ENCODE peak calls at places on chromosomes 7 and 10, in six cellular contexts. One of them, this sample, is unnamed.
A peak's percentile ranks its signal among the peaks of the same experiment; 100 is the strongest.

GRCh38 chr10:44937201-44938005 is 22.2 kb upstream of the RASSF4 start:
- DNase-seq in H1: no peak
- DNase-seq in ovary: no peak
- DNase-seq in spleen: peak; percentile 58
- DNase-seq in body of pancreas: no peak
- DNase-seq in prostate gland: no peak
- DNase-seq in this sample: no peak

GRCh38 chr10:61760943-61761824 is 98.5 kb downstream of the CABCOCO1 start:
- DNase-seq in H1: no peak
- DNase-seq in ovary: no peak
- DNase-seq in spleen: no peak
- DNase-seq in body of pancreas: no peak
- DNase-seq in prostate gland: no peak
- DNase-seq in this sample: peak; percentile 26

GRCh38 chr10:44696496-44696895 is 214.6 kb upstream of the TMEM72 start:
- DNase-seq in H1: no peak
- DNase-seq in ovary: no peak
- DNase-seq in spleen: no peak
- DNase-seq in body of pancreas: no peak
- DNase-seq in prostate gland: no peak
- DNase-seq in this sample: no peak

GRCh38 chr10:126135177-126135576 is 238.8 kb downstream of the FANK1 start:
- DNase-seq in H1: no peak
- DNase-seq in ovary: no peak
- DNase-seq in spleen: no peak
- DNase-seq in body of pancreas: no peak
- DNase-seq in prostate gland: no peak
- DNase-seq in this sample: no peak

GRCh38 chr7:55081854-55082603 is 63.2 kb downstream of the EGFR start:
- DNase-seq in H1: no peak
- DNase-seq in ovary: no peak
- DNase-seq in spleen: no peak
- DNase-seq in body of pancreas: no peak
- DNase-seq in prostate gland: peak; percentile 49
- DNase-seq in this sample: no peak

GRCh38 chr10:60549686-60550085 is 160.0 kb upstream of the ANK3 start:
- DNase-seq in H1: no peak
- DNase-seq in ovary: no peak
- DNase-seq in spleen: no peak
- DNase-seq in body of pancreas: no peak
- DNase-seq in prostate gland: no peak
- DNase-seq in this sample: no peak

GRCh38 chr10:79127151-79127961 is 58.6 kb downstream of the ZMIZ1 start:
- DNase-seq in H1: peak; percentile 36
- DNase-seq in ovary: peak; percentile 69
- DNase-seq in spleen: no peak
- DNase-seq in body of pancreas: peak; percentile 98
- DNase-seq in prostate gland: peak; percentile 37
- DNase-seq in this sample: peak; percentile 61

GRCh38 chr10:86711957-86712708 is 43.8 kb downstream of the LDB3 start:
- DNase-seq in H1: no peak
- DNase-seq in ovary: no peak
- DNase-seq in spleen: peak; percentile 85
- DNase-seq in body of pancreas: peak; percentile 61
- DNase-seq in prostate gland: peak; percentile 38
- DNase-seq in this sample: no peak

GRCh38 chr7:30859940-30860623 is 51.6 kb upstream of the AQP1 start:
- DNase-seq in H1: no peak
- DNase-seq in ovary: no peak
- DNase-seq in spleen: no peak
- DNase-seq in body of pancreas: no peak
- DNase-seq in prostate gland: no peak
- DNase-seq in this sample: no peak

GRCh38 chr7:36129048-36129534 is 24.0 kb upstream of the EEPD1 start:
- DNase-seq in H1: no peak
- DNase-seq in ovary: no peak
- DNase-seq in spleen: no peak
- DNase-seq in body of pancreas: peak; percentile 75
- DNase-seq in prostate gland: peak; percentile 43
- DNase-seq in this sample: peak; percentile 59

GRCh38 chr7:149422914-149423285 is 38.0 kb downstream of the ZNF777 start:
- DNase-seq in H1: no peak
- DNase-seq in ovary: no peak
- DNase-seq in spleen: peak; percentile 92
- DNase-seq in body of pancreas: peak; percentile 46
- DNase-seq in prostate gland: no peak
- DNase-seq in this sample: peak; percentile 37

GRCh38 chr7:41107330-41107937 is 595.5 kb downstream of the INHBA start:
- DNase-seq in H1: no peak
- DNase-seq in ovary: no peak
- DNase-seq in spleen: no peak
- DNase-seq in body of pancreas: no peak
- DNase-seq in prostate gland: peak; percentile 52
- DNase-seq in this sample: no peak

GRCh38 chr10:45580781-45581496 is 91.6 kb downstream of the ZFAND4 start:
- DNase-seq in H1: no peak
- DNase-seq in ovary: no peak
- DNase-seq in spleen: no peak
- DNase-seq in body of pancreas: peak; percentile 40
- DNase-seq in prostate gland: no peak
- DNase-seq in this sample: peak; percentile 47

GRCh38 chr7:70571986-70572385 is 560.0 kb upstream of the GALNT17 start:
- DNase-seq in H1: no peak
- DNase-seq in ovary: no peak
- DNase-seq in spleen: no peak
- DNase-seq in body of pancreas: no peak
- DNase-seq in prostate gland: no peak
- DNase-seq in this sample: peak; percentile 38

GRCh38 chr7:100584046-100584676 is 1.8 kb downstream of the LRCH4 start:
- DNase-seq in H1: no peak
- DNase-seq in ovary: no peak
- DNase-seq in spleen: peak; percentile 79
- DNase-seq in body of pancreas: no peak
- DNase-seq in prostate gland: no peak
- DNase-seq in this sample: no peak

GRCh38 chr10:23412223-23412622 is 26.7 kb upstream of the OTUD1 start:
- DNase-seq in H1: no peak
- DNase-seq in ovary: no peak
- DNase-seq in spleen: no peak
- DNase-seq in body of pancreas: no peak
- DNase-seq in prostate gland: no peak
- DNase-seq in this sample: no peak

GRCh38 chr10:52465202-52465601 is 151.1 kb downstream of the DKK1 start:
- DNase-seq in H1: no peak
- DNase-seq in ovary: no peak
- DNase-seq in spleen: no peak
- DNase-seq in body of pancreas: no peak
- DNase-seq in prostate gland: no peak
- DNase-seq in this sample: no peak

GRCh38 chr7:17030559-17030958 is 148.8 kb upstream of the AGR3 start:
- DNase-seq in H1: no peak
- DNase-seq in ovary: no peak
- DNase-seq in spleen: no peak
- DNase-seq in body of pancreas: no peak
- DNase-seq in prostate gland: no peak
- DNase-seq in this sample: no peak

GRCh38 chr7:25732771-25733217 is 419.2 kb upstream of the NFE2L3 start:
- DNase-seq in H1: peak; percentile 33
- DNase-seq in ovary: no peak
- DNase-seq in spleen: no peak
- DNase-seq in body of pancreas: no peak
- DNase-seq in prostate gland: no peak
- DNase-seq in this sample: no peak

GRCh38 chr10:99927719-99928280 is 81.9 kb downstream of the DNMBP start:
- DNase-seq in H1: no peak
- DNase-seq in ovary: no peak
- DNase-seq in spleen: no peak
- DNase-seq in body of pancreas: no peak
- DNase-seq in prostate gland: no peak
- DNase-seq in this sample: no peak

GRCh38 chr7:151209588-151209987 is 700 bp downstream of the H2BK1 start:
- DNase-seq in H1: no peak
- DNase-seq in ovary: no peak
- DNase-seq in spleen: peak; percentile 33
- DNase-seq in body of pancreas: no peak
- DNase-seq in prostate gland: no peak
- DNase-seq in this sample: no peak

GRCh38 chr7:55961994-55962393 is 2.4 kb upstream of the NIPSNAP2 start:
- DNase-seq in H1: no peak
- DNase-seq in ovary: no peak
- DNase-seq in spleen: no peak
- DNase-seq in body of pancreas: no peak
- DNase-seq in prostate gland: no peak
- DNase-seq in this sample: no peak

GRCh38 chr7:139821349-139822115 is 7.5 kb upstream of the TBXAS1 start:
- DNase-seq in H1: no peak
- DNase-seq in ovary: no peak
- DNase-seq in spleen: no peak
- DNase-seq in body of pancreas: no peak
- DNase-seq in prostate gland: no peak
- DNase-seq in this sample: no peak

GRCh38 chr7:103113164-103113563 is 35.7 kb downstream of the NAPEPLD start:
- DNase-seq in H1: peak; percentile 19
- DNase-seq in ovary: no peak
- DNase-seq in spleen: no peak
- DNase-seq in body of pancreas: no peak
- DNase-seq in prostate gland: no peak
- DNase-seq in this sample: no peak

GRCh38 chr7:100373261-100373831 is at the start of gene PILRA:
- DNase-seq in H1: no peak
- DNase-seq in ovary: no peak
- DNase-seq in spleen: peak; percentile 87
- DNase-seq in body of pancreas: no peak
- DNase-seq in prostate gland: no peak
- DNase-seq in this sample: no peak

GRCh38 chr7:20132596-20132995 is 84.6 kb downstream of the MACC1 start:
- DNase-seq in H1: no peak
- DNase-seq in ovary: no peak
- DNase-seq in spleen: no peak
- DNase-seq in body of pancreas: no peak
- DNase-seq in prostate gland: no peak
- DNase-seq in this sample: no peak

GRCh38 chr10:52883996-52884871 is 111.7 kb upstream of the MBL2 start:
- DNase-seq in H1: peak; percentile 85
- DNase-seq in ovary: no peak
- DNase-seq in spleen: no peak
- DNase-seq in body of pancreas: peak; percentile 35
- DNase-seq in prostate gland: peak; percentile 42
- DNase-seq in this sample: no peak

GRCh38 chr7:130379551-130380120 is 658 bp upstream of the CPA1 start:
- DNase-seq in H1: no peak
- DNase-seq in ovary: no peak
- DNase-seq in spleen: no peak
- DNase-seq in body of pancreas: peak; percentile 86
- DNase-seq in prostate gland: no peak
- DNase-seq in this sample: no peak

GRCh38 chr10:14653271-14654161 is 121.2 kb downstream of the FAM107B start:
- DNase-seq in H1: no peak
- DNase-seq in ovary: no peak
- DNase-seq in spleen: no peak
- DNase-seq in body of pancreas: peak; percentile 74
- DNase-seq in prostate gland: peak; percentile 42
- DNase-seq in this sample: no peak

GRCh38 chr10:5611899-5612680 is 54.3 kb downstream of the ASB13 start:
- DNase-seq in H1: no peak
- DNase-seq in ovary: no peak
- DNase-seq in spleen: no peak
- DNase-seq in body of pancreas: no peak
- DNase-seq in prostate gland: no peak
- DNase-seq in this sample: no peak

GRCh38 chr10:102906507-102906906 is 11.6 kb upstream of the CNNM2 start:
- DNase-seq in H1: no peak
- DNase-seq in ovary: no peak
- DNase-seq in spleen: no peak
- DNase-seq in body of pancreas: no peak
- DNase-seq in prostate gland: no peak
- DNase-seq in this sample: no peak

DNA sequence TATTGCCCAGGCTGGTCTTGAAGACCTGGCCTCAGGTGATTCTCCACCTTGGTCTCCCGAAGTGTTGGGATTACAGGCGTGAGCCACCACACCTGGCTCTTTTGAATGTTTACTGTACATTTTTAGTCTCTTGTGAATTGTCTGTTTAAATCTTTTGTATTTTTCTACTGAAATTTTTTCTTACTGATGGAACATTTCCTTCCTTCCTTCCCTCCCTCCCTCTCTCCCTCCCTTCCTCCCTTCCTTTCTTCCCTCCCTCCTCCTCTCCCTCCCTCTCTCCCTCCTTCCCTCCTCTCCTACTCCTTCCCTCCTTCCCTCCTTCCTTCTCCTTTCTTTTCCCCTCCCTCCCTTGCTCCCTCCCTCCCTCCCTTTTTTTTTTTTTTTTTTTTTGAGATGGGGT is 58.0 kb downstream of the DAGLB start:
- DNase-seq in H1: no peak
- DNase-seq in ovary: no peak
- DNase-seq in spleen: no peak
- DNase-seq in body of pancreas: no peak
- DNase-seq in prostate gland: no peak
- DNase-seq in this sample: no peak
- H3K4me1 ChIP-seq in H1: peaks cover 3% of the 10 kb centered on the region
- H3K4me1 ChIP-seq in ovary: peaks cover 17% of the 10 kb centered on the region
- H3K4me1 ChIP-seq in spleen: peaks cover 72% of the 10 kb centered on the region
- H3K4me1 ChIP-seq in body of pancreas: peaks cover 56% of the 10 kb centered on the region
- H3K4me1 ChIP-seq in prostate gland: peaks cover 6% of the 10 kb centered on the region
- H3K4me1 ChIP-seq in this sample: peaks cover 80% of the 10 kb centered on the region

DNA sequence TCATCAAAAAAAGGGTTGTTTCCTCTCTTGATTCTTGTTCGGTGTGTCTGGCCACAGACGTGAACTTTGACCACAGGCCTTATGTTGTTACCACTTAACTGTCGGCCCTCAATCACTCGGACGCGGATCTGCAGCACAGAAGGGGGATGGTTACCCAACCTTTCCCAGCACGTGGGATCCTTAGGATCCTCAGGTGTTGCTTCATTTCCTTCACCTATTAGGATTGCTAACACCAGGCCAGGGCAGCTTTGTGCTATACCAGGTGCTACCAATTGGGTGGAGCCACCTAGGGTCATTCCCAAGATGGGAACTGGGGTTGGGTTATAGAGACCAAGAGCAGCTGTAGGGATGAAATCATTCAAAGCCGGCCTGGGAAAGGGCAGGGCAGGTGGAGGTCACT is 73.3 kb downstream of the MYOF start:
- DNase-seq in H1: no peak
- DNase-seq in ovary: no peak
- DNase-seq in spleen: no peak
- DNase-seq in body of pancreas: no peak
- DNase-seq in prostate gland: no peak
- DNase-seq in this sample: no peak
- TF ChIP-seq POLR2A in H1: no peak
- TF ChIP-seq POLR2A in ovary: no peak
- TF ChIP-seq POLR2A in spleen: no peak
- TF ChIP-seq POLR2A in body of pancreas: no peak
- TF ChIP-seq POLR2A in prostate gland: no peak
- TF ChIP-seq POLR2A in this sample: no peak

GRCh38 chr7:27921081-27921836 is 181.3 kb downstream of the TAX1BP1 start:
- DNase-seq in H1: peak; percentile 41
- DNase-seq in ovary: no peak
- DNase-seq in spleen: no peak
- DNase-seq in body of pancreas: peak; percentile 61
- DNase-seq in prostate gland: peak; percentile 66
- DNase-seq in this sample: peak; percentile 22
- TF ChIP-seq CTCF in H1: no peak
- TF ChIP-seq CTCF in ovary: no peak
- TF ChIP-seq CTCF in spleen: peak; percentile 13
- TF ChIP-seq CTCF in body of pancreas: peak; percentile 39
- TF ChIP-seq CTCF in prostate gland: peak; percentile 13
- TF ChIP-seq CTCF in this sample: peak; percentile 46

GRCh38 chr10:63719174-63719856 is 198.1 kb downstream of the REEP3 start:
- DNase-seq in H1: no peak
- DNase-seq in ovary: no peak
- DNase-seq in spleen: no peak
- DNase-seq in body of pancreas: no peak
- DNase-seq in prostate gland: no peak
- DNase-seq in this sample: no peak
- H3K4me1 ChIP-seq in H1: peaks cover 11% of the 10 kb centered on the region
- H3K4me1 ChIP-seq in ovary: no peaks in the 10 kb centered on the region
- H3K4me1 ChIP-seq in spleen: peaks cover 8% of the 10 kb centered on the region
- H3K4me1 ChIP-seq in body of pancreas: peaks cover 16% of the 10 kb centered on the region
- H3K4me1 ChIP-seq in prostate gland: no peaks in the 10 kb centered on the region
- H3K4me1 ChIP-seq in this sample: no peaks in the 10 kb centered on the region